ENCODE peak calls at places on chromosomes 5 and 9, in six cellular contexts. E is upper lobe of right lung; M is GM12891; A is CD8-positive, alpha-beta T cell; W is NCI-H146; F is CD8-positive, alpha-beta memory T cell. N is an unnamed sample.

GRCh38 chr5:11251242-11251641 is 490.2 kb upstream of the DAP start:
- DNase-seq in E (no peak), M (no peak), A (no peak), W (no peak), F (no peak), N (no peak)

GRCh38 chr5:177049285-177049684 is 26.8 kb downstream of the ZNF346 start:
- DNase-seq in E (no peak), M (no peak), A (no peak), W (no peak), F (no peak), N (no peak)

GRCh38 chr9:128899566-128900322 is 17.8 kb downstream of the LRRC8A start:
- DNase-seq in E (no peak), M (no peak), A (peak), W (no peak), F (no peak), N (no peak)

GRCh38 chr5:41793156-41793770 is 77.0 kb downstream of the OXCT1 start:
- DNase-seq in E (no peak), M (no peak), A (no peak), W (no peak), F (no peak), N (no peak)

GRCh38 chr9:35560625-35561337 is 44.3 kb upstream of the TESK1 start:
- DNase-seq in E (no peak), M (no peak), A (no peak), W (no peak), F (no peak), N (no peak)

GRCh38 chr5:77066823-77067442 is 20.2 kb downstream of the ZBED3 start:
- DNase-seq in E (no peak), M (no peak), A (no peak), W (no peak), F (no peak), N (no peak)

GRCh38 chr9:36966371-36967097 is 67.5 kb downstream of the PAX5 start:
- DNase-seq in E (peak), M (no peak), A (no peak), W (no peak), F (no peak), N (peak)

GRCh38 chr5:181281077-181281983 is 20.4 kb upstream of the TRIM52 start:
- DNase-seq in E (no peak), M (no peak), A (no peak), W (no peak), F (no peak), N (peak)

GRCh38 chr9:77764894-77765780 is 117.0 kb upstream of the GNA14 start:
- DNase-seq in E (no peak), M (no peak), A (no peak), W (no peak), F (no peak), N (no peak)

GRCh38 chr9:19517202-19517942 is 108.6 kb downstream of the ACER2 start:
- DNase-seq in E (no peak), M (no peak), A (no peak), W (peak), F (no peak), N (peak)

GRCh38 chr5:88613051-88613450 is 269.9 kb downstream of the MEF2C start:
- DNase-seq in E (no peak), M (no peak), A (no peak), W (no peak), F (no peak), N (no peak)

GRCh38 chr9:130933114-130934046 is 5.7 kb downstream of the FIBCD1 start:
- DNase-seq in E (no peak), M (no peak), A (no peak), W (no peak), F (no peak), N (no peak)

GRCh38 chr9:131657456-131657855 is 82.4 kb downstream of the RAPGEF1 start:
- DNase-seq in E (no peak), M (no peak), A (no peak), W (no peak), F (no peak), N (no peak)

GRCh38 chr5:103111458-103111857 is 8.5 kb downstream of the GIN1 start:
- DNase-seq in E (no peak), M (no peak), A (no peak), W (no peak), F (no peak), N (no peak)

GRCh38 chr5:43802119-43802518 is 199.1 kb downstream of the NNT start:
- DNase-seq in E (no peak), M (no peak), A (no peak), W (no peak), F (no peak), N (no peak)

GRCh38 chr9:119318371-119318770 is 50.9 kb downstream of the BRINP1 start:
- DNase-seq in E (no peak), M (no peak), A (no peak), W (no peak), F (no peak), N (peak)

GRCh38 chr9:33109850-33110595 is 33.5 kb upstream of the SMU1 start:
- DNase-seq in E (no peak), M (no peak), A (no peak), W (no peak), F (no peak), N (no peak)

GRCh38 chr9:124125590-124126047 is 114.1 kb downstream of the LHX2 start:
- DNase-seq in E (no peak), M (no peak), A (no peak), W (peak), F (no peak), N (no peak)